ENCODE peak calls at places on chromosomes 7 and 10, in seven cellular contexts. G is GM12878, S is K562, R is HCT116, Q is HepG2, Y is H1, J is SK-N-SH. U is an unnamed sample.

GRCh38 chr10:96501985-96502384 is 11.7 kb downstream of the TLL2 start:
- DNase-seq in G (no peak), S (no peak), R (peak; percentile 79), Q (peak; percentile 36), Y (no peak), J (no peak), U (no peak)

GRCh38 chr7:112449353-112449752 is 907 bp upstream of the IFRD1 start:
- DNase-seq in G (no peak), S (peak; percentile 22), R (peak; percentile 59), Q (peak; percentile 60), Y (no peak), J (no peak), U (peak; percentile 2)

GRCh38 chr10:80144302-80145131 is 12.0 kb downstream of the PLAC9 start:
- DNase-seq in G (no peak), S (peak; percentile 40), R (peak; percentile 15), Q (no peak), Y (no peak), J (peak; percentile 46), U (peak; percentile 40)

GRCh38 chr7:127317447-127317961 is 64.8 kb upstream of the GRM8 start:
- DNase-seq in G (no peak), S (no peak), R (no peak), Q (no peak), Y (no peak), J (no peak), U (no peak)

GRCh38 chr10:71649631-71650030 is 69.9 kb downstream of the C10orf105 start:
- DNase-seq in G (no peak), S (no peak), R (no peak), Q (no peak), Y (no peak), J (no peak), U (no peak)

GRCh38 chr10:19592276-19592675 is 224.0 kb upstream of the PLXDC2 start:
- DNase-seq in G (no peak), S (no peak), R (no peak), Q (peak; percentile 45), Y (no peak), J (no peak), U (no peak)

GRCh38 chr7:28065308-28065707 is 115.3 kb downstream of the JAZF1 start:
- DNase-seq in G (no peak), S (no peak), R (no peak), Q (no peak), Y (no peak), J (no peak), U (no peak)

GRCh38 chr7:66558201-66558641 is 70.5 kb upstream of the KCTD7 start:
- DNase-seq in G (no peak), S (no peak), R (no peak), Q (no peak), Y (no peak), J (peak; percentile 41), U (no peak)

GRCh38 chr10:87861034-87861433 is 2.3 kb downstream of the KLLN start:
- DNase-seq in G (no peak), S (no peak), R (no peak), Q (no peak), Y (no peak), J (no peak), U (no peak)

GRCh38 chr10:52146766-52147165 is 167.3 kb upstream of the DKK1 start:
- DNase-seq in G (no peak), S (no peak), R (no peak), Q (no peak), Y (no peak), J (no peak), U (no peak)

GRCh38 chr10:128543186-128543585 is 417.0 kb upstream of the MKI67 start:
- DNase-seq in G (no peak), S (no peak), R (no peak), Q (no peak), Y (no peak), J (no peak), U (no peak)

GRCh38 chr10:71715860-71716259 is 3.7 kb downstream of the C10orf105 start:
- DNase-seq in G (no peak), S (no peak), R (no peak), Q (no peak), Y (no peak), J (no peak), U (no peak)

GRCh38 chr7:30276203-30276900 is 8.0 kb upstream of the ZNRF2 start:
- DNase-seq in G (no peak), S (peak; percentile 57), R (peak; percentile 43), Q (peak; percentile 67), Y (peak; percentile 15), J (peak; percentile 67), U (peak; percentile 75)

GRCh38 chr7:16421333-16422099 is at the start of gene CRPPA:
- DNase-seq in G (no peak), S (peak; percentile 58), R (no peak), Q (peak; percentile 34), Y (no peak), J (peak; percentile 79), U (peak; percentile 64)

GRCh38 chr7:16423761-16424160 is 2.4 kb upstream of the CRPPA start:
- DNase-seq in G (no peak), S (no peak), R (no peak), Q (no peak), Y (no peak), J (no peak), U (no peak)

GRCh38 chr7:16420649-16421332 is 547 bp downstream of the CRPPA start:
- DNase-seq in G (peak; percentile 45), S (peak; percentile 91), R (peak; percentile 68), Q (peak; percentile 77), Y (peak; percentile 47), J (peak; percentile 88), U (peak; percentile 91)

GRCh38 chr7:16422917-16423316 is 1.6 kb upstream of the CRPPA start:
- DNase-seq in G (no peak), S (peak; percentile 52), R (no peak), Q (no peak), Y (no peak), J (no peak), U (no peak)

DNA sequence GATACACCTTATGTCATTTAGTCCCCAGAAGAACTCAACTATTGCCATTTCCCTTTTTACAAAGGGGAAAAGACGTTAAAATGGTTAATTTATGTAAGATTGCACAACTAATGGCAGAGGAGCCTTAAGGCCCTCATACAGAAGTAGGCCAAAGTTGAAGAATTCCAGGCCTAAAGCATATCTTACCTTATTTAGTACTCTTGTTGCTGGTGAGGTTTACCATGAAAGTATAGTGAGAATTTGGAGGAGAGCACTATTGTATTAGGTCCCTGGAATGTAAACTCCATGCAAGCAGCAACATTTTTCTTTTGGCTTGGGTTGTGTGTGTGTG is 727 bp upstream of the CRPPA start:
- DNase-seq in G (no peak), S (no peak), R (no peak), Q (no peak), Y (no peak), J (no peak), U (no peak)
- TF ChIP-seq JUND in G (no peak), S (no peak), R (no peak), Q (no peak), Y (no peak), J (no peak), U (no peak)

GRCh38 chr7:130418306-130418705 is 22.5 kb downstream of the CEP41 start:
- DNase-seq in G (no peak), S (no peak), R (no peak), Q (no peak), Y (no peak), J (no peak), U (no peak)
- TF ChIP-seq JUND in G (no peak), S (no peak), R (no peak), Q (no peak), Y (no peak), J (no peak), U (no peak)

DNA sequence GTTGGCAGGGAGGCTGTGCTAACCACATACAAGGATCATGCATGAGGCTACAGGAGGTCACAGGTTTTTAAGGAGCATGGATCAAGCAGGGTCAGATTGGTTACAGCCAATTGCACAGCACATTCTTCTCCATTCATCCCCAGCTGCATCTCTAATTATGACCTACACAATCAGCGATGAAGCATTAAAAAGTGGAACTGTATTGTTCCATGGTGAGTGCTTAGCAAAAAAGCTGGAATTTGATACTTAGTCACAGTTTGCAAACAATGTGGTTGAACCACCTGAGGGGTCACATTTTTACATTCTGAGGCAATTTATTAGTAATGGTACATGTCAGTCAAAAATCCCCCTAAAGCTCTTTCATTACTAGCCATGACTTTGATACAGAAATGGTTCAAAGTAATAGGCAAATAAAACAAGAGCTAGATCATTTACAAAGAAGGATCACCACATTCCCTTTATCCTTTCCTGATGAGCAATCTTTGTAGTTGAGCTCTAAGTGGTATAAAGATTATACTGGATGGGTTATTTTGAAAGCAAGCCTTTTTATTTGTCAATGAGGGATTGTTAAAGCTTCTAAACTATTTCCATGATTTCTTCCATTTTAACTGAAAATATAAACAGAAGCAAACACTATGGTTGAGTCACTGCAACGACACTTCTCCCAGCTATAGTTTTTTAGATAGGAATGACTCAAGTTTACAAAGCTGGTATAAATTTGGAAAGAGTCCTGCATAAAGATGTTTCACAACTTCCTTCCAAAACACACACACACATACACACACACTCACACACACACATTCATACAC is 217.8 kb upstream of the SEMA3A start:
- DNase-seq in G (no peak), S (no peak), R (peak; percentile 83), Q (peak; percentile 3), Y (no peak), J (no peak), U (no peak)
- TF ChIP-seq JUND in G (no peak), S (no peak), R (peak; percentile 74), Q (no peak), Y (no peak), J (peak; percentile 72), U (no peak)

DNA sequence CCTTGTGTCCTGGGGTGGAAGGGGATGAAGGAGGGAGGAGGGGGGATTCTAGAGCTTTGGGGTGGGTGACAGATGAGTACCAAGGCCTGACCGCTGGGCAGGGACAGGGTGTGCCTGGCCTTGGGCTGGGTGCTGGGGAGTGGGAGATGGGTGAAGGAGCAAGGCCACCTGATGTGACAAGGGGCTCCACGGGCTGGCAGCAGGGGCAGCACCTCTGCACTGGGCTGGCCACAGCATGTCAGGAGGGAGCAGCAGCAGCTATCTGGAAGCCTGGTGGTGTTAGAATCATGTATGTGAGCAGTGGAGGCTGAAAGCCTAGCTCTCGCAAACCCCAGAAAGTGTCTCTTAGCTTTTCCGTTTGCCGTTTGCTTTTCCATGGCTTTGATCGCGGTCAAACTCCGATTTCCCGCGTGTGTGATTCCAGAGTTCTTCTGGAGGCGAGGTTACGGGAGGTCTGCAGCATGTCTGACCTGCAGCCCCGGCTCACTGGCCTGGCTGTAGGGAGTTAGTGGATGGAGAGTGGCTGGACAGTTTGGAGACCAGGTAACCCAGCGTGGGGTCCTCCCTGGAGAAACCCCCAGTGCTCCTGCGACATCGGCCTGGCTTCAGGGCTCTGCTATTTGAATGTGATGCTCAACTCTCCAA is 105.3 kb downstream of the CUX1 start:
- DNase-seq in G (no peak), S (no peak), R (no peak), Q (no peak), Y (no peak), J (no peak), U (no peak)
- TF ChIP-seq JUND in G (no peak), S (no peak), R (no peak), Q (no peak), Y (no peak), J (no peak), U (no peak)

U was measured in T47D.